ENCODE peak calls at places on chromosomes 12 and 14, in six cellular contexts. K is choroid plexus epithelial cell; Z is activated CD8-positive, alpha-beta T cell treated with anti-CD3 and anti-CD28 coated beads, Interleukin-2, amount 10 ng/mL, durations not matched to agents 7 days and 5 days; X is smooth muscle cell of the brain vasculature; J is stimulated activated CD8-positive, alpha-beta memory T cell treated with anti-CD3 and anti-CD28 coated beads, Interleukin-2, amount 100 ng/mL, for 1 hour; A is left ventricle myocardium superior. F is an unnamed sample.

GRCh38 chr12:57133013-57133569 is 4.8 kb downstream of the LRP1 start:
- DNase-seq in K (peak), Z (no peak), X (no peak), J (no peak), A (no peak), F (no peak)

GRCh38 chr14:99758121-99758871 is 34.9 kb upstream of the EML1 start:
- DNase-seq in K (peak), Z (no peak), X (no peak), J (no peak), A (no peak), F (peak)

GRCh38 chr14:70642313-70643235 is 858 bp downstream of the TTC9 start:
- DNase-seq in K (no peak), Z (peak), X (no peak), J (no peak), A (peak), F (peak)

GRCh38 chr12:86945685-86946196 is 689.5 kb upstream of the MGAT4C start:
- DNase-seq in K (no peak), Z (no peak), X (no peak), J (no peak), A (no peak), F (no peak)

GRCh38 chr14:30223385-30223785 is 295.7 kb upstream of the PRKD1 start:
- DNase-seq in K (peak), Z (no peak), X (peak), J (no peak), A (peak), F (peak)

GRCh38 chr12:105547786-105548185 is 217.3 kb downstream of the C12orf75 start:
- DNase-seq in K (no peak), Z (no peak), X (no peak), J (no peak), A (no peak), F (no peak)

GRCh38 chr14:101005447-101005846 is 101.9 kb upstream of the RTL1 start:
- DNase-seq in K (no peak), Z (no peak), X (no peak), J (no peak), A (peak), F (no peak)

GRCh38 chr14:37859177-37859576 is 263.7 kb downstream of the TTC6 start:
- DNase-seq in K (no peak), Z (no peak), X (no peak), J (no peak), A (no peak), F (no peak)

GRCh38 chr12:91931110-91931509 is 214.5 kb downstream of the BTG1 start:
- DNase-seq in K (no peak), Z (no peak), X (no peak), J (no peak), A (peak), F (no peak)

GRCh38 chr12:19234991-19235876 is 105.7 kb downstream of the PLEKHA5 start:
- DNase-seq in K (peak), Z (no peak), X (no peak), J (no peak), A (no peak), F (no peak)

GRCh38 chr14:96176275-96176674 is 28.4 kb upstream of the BDKRB2 start:
- DNase-seq in K (peak), Z (no peak), X (no peak), J (no peak), A (no peak), F (no peak)